ENCODE peak calls at places on chromosome 5, in eight cellular contexts. S is activated CD4-positive, alpha-beta memory T cell treated with anti-CD3 and anti-CD28 coated beads for 36 hours; P is neural progenitor cell; B is amniotic stem cell; Q is anterior cingulate cortex; U is H9; D is stimulated activated CD4-positive, alpha-beta T cell treated with anti-CD3 and anti-CD28 coated beads, Interleukin-15, amount 100 ng/mL, for 1 hour; Y is GM12864. K is an unnamed sample.

GRCh38 chr5:120062515-120062917 is 401.6 kb upstream of the PRR16 start:
- DNase-seq in Y (no peak), S (no peak), Q (no peak), B (no peak), D (no peak), U (no peak), P (peak), K (no peak)

GRCh38 chr5:136811086-136811485 is 445.7 kb upstream of the TRPC7 start:
- DNase-seq in U (no peak), D (no peak), Y (no peak), S (no peak), Q (no peak), B (no peak), P (no peak), K (no peak)

GRCh38 chr5:132387649-132388117 is 18.2 kb downstream of the SLC22A5 start:
- DNase-seq in D (no peak), Y (no peak), P (no peak), S (no peak), Q (no peak), U (no peak), B (peak), K (no peak)

GRCh38 chr5:150044334-150044681 is 42.0 kb downstream of the CSF1R start:
- DNase-seq in P (no peak), Y (no peak), Q (no peak), B (peak), U (no peak), D (no peak), S (no peak), K (no peak)

GRCh38 chr5:62974623-62975022 is 396.0 kb downstream of the LRRC70 start:
- DNase-seq in D (no peak), Y (no peak), P (no peak), U (no peak), B (no peak), S (no peak), Q (no peak), K (no peak)

GRCh38 chr5:62982348-62982747 is 403.7 kb downstream of the LRRC70 start:
- DNase-seq in S (no peak), U (no peak), B (no peak), P (peak), Y (no peak), D (no peak), Q (no peak), K (no peak)

GRCh38 chr5:10172242-10172641 is 77.4 kb downstream of the ATPSCKMT start:
- DNase-seq in S (no peak), Q (no peak), B (no peak), D (no peak), Y (no peak), U (no peak), P (no peak), K (no peak)

GRCh38 chr5:6236170-6236793 is 142.1 kb downstream of the MED10 start:
- DNase-seq in D (no peak), U (no peak), B (no peak), P (no peak), S (no peak), Y (no peak), Q (no peak), K (no peak)

GRCh38 chr5:141039517-141039916 is 11.7 kb upstream of the PCDHB1 start:
- DNase-seq in U (no peak), P (no peak), S (no peak), B (no peak), Q (peak), Y (no peak), D (no peak), K (no peak)

GRCh38 chr5:128480158-128480557 is 57.9 kb downstream of the FBN2 start:
- DNase-seq in P (no peak), D (no peak), U (no peak), Y (no peak), B (no peak), S (no peak), Q (no peak), K (no peak)

GRCh38 chr5:6829150-6829784 is 116.0 kb downstream of the TENT4A start:
- DNase-seq in U (no peak), P (no peak), Y (peak), D (no peak), Q (no peak), B (no peak), S (peak), K (no peak)

GRCh38 chr5:95554647-95555548 is at the start of the genes ARSK and SKIC3:
- DNase-seq in B (peak), U (peak), D (peak), Y (peak), Q (peak), S (peak), P (peak), K (peak)

GRCh38 chr5:153546566-153546965 is 56.1 kb downstream of the GRIA1 start:
- DNase-seq in D (no peak), Y (no peak), B (no peak), S (no peak), Q (no peak), U (no peak), P (no peak), K (no peak)

GRCh38 chr5:151406322-151406947 is 41.0 kb upstream of the SLC36A1 start:
- DNase-seq in D (no peak), S (no peak), Y (peak), U (peak), B (no peak), Q (no peak), P (peak), K (no peak)

GRCh38 chr5:150119421-150120061 is 33.2 kb upstream of the CSF1R start:
- DNase-seq in Y (no peak), U (no peak), P (no peak), D (no peak), S (peak), Q (no peak), B (no peak), K (no peak)

GRCh38 chr5:133297293-133297692 is 245.5 kb downstream of the HSPA4 start:
- DNase-seq in U (no peak), Y (no peak), D (no peak), P (no peak), B (no peak), Q (no peak), S (no peak), K (no peak)

GRCh38 chr5:171830686-171831085 is 45.1 kb downstream of the SMIM23 start:
- DNase-seq in U (no peak), S (no peak), Y (no peak), Q (no peak), D (no peak), P (no peak), B (no peak), K (no peak)

GRCh38 chr5:170138273-170138672 is 32.6 kb downstream of the FOXI1 start:
- DNase-seq in D (no peak), S (no peak), P (no peak), U (no peak), B (no peak), Y (no peak), Q (no peak), K (no peak)

GRCh38 chr5:66247176-66247960 is 103.3 kb downstream of the SREK1 start:
- DNase-seq in P (no peak), Q (no peak), Y (no peak), U (no peak), D (no peak), S (no peak), B (peak), K (no peak)